ENCODE peak calls at places on chromosomes 3 and 15, in eight cellular contexts. Z, U, V, G, J, A, P and I are unnamed samples.

GRCh38 chr3:14336414-14337285 is 65.8 kb upstream of the SLC6A6 start:
- DNase-seq in G (no peak), P (no peak), V (no peak), Z (no peak), U (peak; percentile 35), J (no peak), A (no peak), I (no peak)

GRCh38 chr3:180680097-180680430 is 775 bp upstream of the CCDC39 start:
- DNase-seq in J (no peak), P (no peak), Z (no peak), A (peak; percentile 61), V (no peak), G (no peak), U (no peak), I (no peak)

GRCh38 chr15:56869573-56869972 is 48.9 kb upstream of the TCF12 start:
- DNase-seq in V (peak; percentile 36), G (peak; percentile 72), A (peak; percentile 37), P (no peak), Z (peak; percentile 7), J (no peak), U (no peak), I (no peak)

GRCh38 chr3:38829404-38829803 is 13.4 kb upstream of the SCN10A start:
- DNase-seq in G (no peak), U (peak; percentile 39), Z (peak; percentile 85), J (no peak), V (peak; percentile 15), A (no peak), P (no peak), I (no peak)

GRCh38 chr3:160928183-160928718 is 172.2 kb downstream of the PPM1L start:
- DNase-seq in A (no peak), U (no peak), G (no peak), Z (no peak), P (no peak), J (no peak), V (no peak), I (no peak)

GRCh38 chr3:188010478-188010877 is 143.5 kb upstream of the LPP start:
- DNase-seq in P (no peak), A (no peak), Z (no peak), G (no peak), V (no peak), U (no peak), J (no peak), I (no peak)

GRCh38 chr15:27706300-27706699 is 392.8 kb downstream of the OCA2 start:
- DNase-seq in J (no peak), G (no peak), A (no peak), P (no peak), V (no peak), U (no peak), Z (no peak), I (no peak)

GRCh38 chr3:157087398-157088132 is 72.4 kb downstream of the CCNL1 start:
- DNase-seq in J (no peak), U (no peak), P (no peak), V (no peak), A (no peak), G (no peak), Z (peak; percentile 62), I (no peak)

GRCh38 chr15:53658827-53659226 is 100.6 kb downstream of the WDR72 start:
- DNase-seq in G (no peak), U (no peak), V (no peak), A (no peak), J (no peak), Z (no peak), P (no peak), I (no peak)

GRCh38 chr3:127671523-127672428 is 976 bp upstream of the ABTB1 start:
- DNase-seq in A (no peak), Z (peak; percentile 7), J (peak; percentile 67), U (no peak), G (peak; percentile 69), V (no peak), P (peak; percentile 19), I (peak; percentile 87)
- H3K9me3 ChIP-seq in A (no peaks in the 10 kb centered on the region), Z (no peaks in the 10 kb centered on the region), J (no peaks in the 10 kb centered on the region), U (no peaks in the 10 kb centered on the region), G (no peaks in the 10 kb centered on the region), V (no peaks in the 10 kb centered on the region), P (no peaks in the 10 kb centered on the region), I (no peaks in the 10 kb centered on the region)

GRCh38 chr15:42024303-42024702 is 3.5 kb upstream of the PLA2G4E start:
- DNase-seq in J (no peak), A (no peak), V (no peak), G (peak; percentile 22), P (no peak), Z (no peak), U (no peak), I (no peak)

GRCh38 chr15:42033214-42033873 is 12.5 kb upstream of the PLA2G4E start:
- DNase-seq in A (no peak), Z (no peak), U (no peak), V (no peak), G (no peak), P (no peak), J (no peak), I (no peak)

GRCh38 chr15:42032376-42033213 is 11.8 kb upstream of the PLA2G4E start:
- DNase-seq in J (no peak), P (no peak), A (no peak), Z (no peak), G (no peak), V (no peak), U (no peak), I (no peak)

GRCh38 chr15:42031211-42031915 is 10.5 kb upstream of the PLA2G4E start:
- DNase-seq in A (no peak), P (no peak), U (no peak), J (no peak), V (no peak), G (no peak), Z (no peak), I (no peak)

DNA sequence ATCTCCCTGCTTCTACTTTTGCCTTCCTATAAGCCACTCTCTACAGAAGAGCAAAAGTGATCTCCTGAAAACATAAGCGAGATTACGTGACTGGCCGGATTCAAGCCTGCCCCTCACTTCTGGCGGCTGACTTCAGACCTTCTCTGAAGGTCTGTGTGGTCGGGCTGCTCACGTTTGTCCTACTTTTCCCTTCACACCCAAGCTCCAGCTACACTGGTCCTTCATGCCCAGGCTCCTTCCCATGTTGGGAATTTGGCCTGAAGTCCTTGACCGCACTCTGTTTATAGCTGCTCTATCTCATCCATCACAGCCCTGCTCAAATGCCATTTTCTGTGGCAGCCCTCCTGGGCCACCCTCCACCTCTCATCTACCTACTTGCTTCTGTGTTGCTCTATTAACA is 6.7 kb upstream of the PLA2G4E start:
- DNase-seq in U (no peak), Z (no peak), G (no peak), V (no peak), J (no peak), P (no peak), A (no peak), I (no peak)
- H3K27ac ChIP-seq in U (no peak overlapping the region), Z (no peak overlapping the region), G (no peak overlapping the region), V (no peak overlapping the region), J (no peak overlapping the region), P (no peak overlapping the region), A (no peak overlapping the region), I (no peak overlapping the region)

GRCh38 chr15:25053000-25053815 is 98.4 kb downstream of the SNRPN start:
- DNase-seq in P (no peak), U (no peak), Z (no peak), G (peak; percentile 29), J (peak; percentile 5), V (no peak), A (peak; percentile 3), I (no peak)

GRCh38 chr15:25054329-25054728 is 99.5 kb downstream of the SNRPN start:
- DNase-seq in J (no peak), G (no peak), P (no peak), A (no peak), U (no peak), V (no peak), Z (no peak), I (no peak)

GRCh38 chr15:25054943-25055342 is 100.2 kb downstream of the SNRPN start:
- DNase-seq in V (no peak), U (no peak), A (peak; percentile 6), J (no peak), G (no peak), P (no peak), Z (no peak), I (no peak)

GRCh38 chr15:25051399-25052154 is 96.8 kb downstream of the SNRPN start:
- DNase-seq in G (peak; percentile 32), J (no peak), Z (no peak), V (no peak), P (no peak), A (no peak), U (no peak), I (no peak)

DNA sequence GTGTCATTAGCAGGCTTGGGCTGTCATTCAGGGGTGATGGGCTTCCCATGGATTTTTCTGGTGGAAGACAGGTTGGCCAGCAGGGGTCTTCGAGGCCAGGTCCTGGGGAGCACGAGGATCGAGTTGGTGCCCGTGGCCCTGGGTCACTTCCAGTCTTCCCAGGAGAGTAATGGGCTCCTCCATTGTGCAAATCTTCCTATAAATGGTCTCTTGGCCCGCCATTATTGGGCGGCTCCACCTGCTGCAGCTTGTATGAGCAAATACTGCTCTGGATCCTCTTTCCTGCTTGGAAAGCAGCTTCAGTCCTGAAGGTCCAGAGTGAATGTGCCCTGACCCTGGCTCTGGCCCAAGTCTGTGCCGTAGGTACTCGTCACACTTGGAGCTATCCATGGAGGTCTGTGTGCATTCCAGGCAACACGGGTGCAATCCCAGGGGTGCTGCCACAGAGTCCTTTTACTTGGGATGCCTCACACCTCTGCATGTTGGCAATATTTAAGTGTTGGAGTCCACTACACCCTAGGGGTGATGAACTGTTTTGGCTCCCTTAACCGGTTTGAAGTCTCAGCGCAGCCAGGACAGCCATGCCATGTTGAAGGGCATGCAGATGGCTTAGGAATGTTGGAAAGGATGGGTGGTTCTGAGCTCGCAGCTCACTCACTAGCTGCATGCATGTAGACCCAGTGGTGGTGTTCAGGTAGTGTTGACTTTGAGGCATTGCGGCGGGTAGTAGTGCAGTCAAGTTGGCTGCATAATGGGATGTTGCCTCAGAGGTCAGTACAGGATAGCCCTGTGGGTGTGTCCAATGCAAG is 97.6 kb downstream of the SNRPN start:
- DNase-seq in J (no peak), V (no peak), P (no peak), G (peak; percentile 42), U (no peak), Z (no peak), A (no peak), I (peak; percentile 40)
- H3K9me3 ChIP-seq in J (peaks cover 47% of the 10 kb centered on the region), V (peaks cover 95% of the 10 kb centered on the region), P (peaks cover 78% of the 10 kb centered on the region), G (peaks cover 68% of the 10 kb centered on the region), U (peaks cover 100% of the 10 kb centered on the region), Z (peaks cover 17% of the 10 kb centered on the region), A (no peaks in the 10 kb centered on the region), I (peaks cover 97% of the 10 kb centered on the region)

GRCh38 chr15:47974724-47975123 is 146.1 kb upstream of the SLC24A5 start:
- DNase-seq in G (no peak), J (no peak), A (no peak), V (no peak), U (no peak), Z (no peak), P (no peak), I (no peak)
- H3K27ac ChIP-seq in G (no peak overlapping the region), J (no peak overlapping the region), A (no peak overlapping the region), V (no peak overlapping the region), U (no peak overlapping the region), Z (no peak overlapping the region), P (no peak overlapping the region), I (no peak overlapping the region)

DNA sequence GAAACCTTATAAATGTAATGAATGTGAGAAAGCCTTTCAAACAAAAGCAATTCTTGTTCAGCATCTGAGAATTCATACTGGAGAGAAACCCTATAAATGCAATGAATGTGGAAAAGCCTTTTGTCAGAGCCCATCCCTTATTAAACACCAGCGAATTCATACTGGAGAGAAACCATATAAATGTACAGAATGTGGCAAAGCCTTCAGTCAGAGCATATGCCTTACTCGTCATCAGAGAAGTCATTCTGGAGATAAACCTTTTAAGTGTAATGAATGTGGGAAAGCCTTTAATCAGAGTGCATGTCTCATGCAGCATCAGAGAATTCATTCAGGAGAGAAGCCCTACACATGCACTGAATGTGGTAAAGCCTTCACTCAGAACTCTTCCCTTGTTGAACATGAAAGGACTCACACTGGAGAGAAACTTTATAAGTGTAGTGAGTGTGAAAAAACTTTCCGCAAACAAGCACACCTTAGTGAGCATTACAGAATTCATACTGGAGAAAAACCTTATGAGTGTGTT is 5.3 kb downstream of the ZNF501 start:
- DNase-seq in P (no peak), V (no peak), U (no peak), G (no peak), J (no peak), A (no peak), Z (no peak), I (no peak)
- H3K9me3 ChIP-seq in P (peaks cover 67% of the 10 kb centered on the region), V (peaks cover 96% of the 10 kb centered on the region), U (peaks cover 86% of the 10 kb centered on the region), G (peaks cover 14% of the 10 kb centered on the region), J (peaks cover 6% of the 10 kb centered on the region), A (no peaks in the 10 kb centered on the region), Z (peaks cover 2% of the 10 kb centered on the region), I (peaks cover 83% of the 10 kb centered on the region)